ENCODE peak calls at places on chromosomes 6 and 20, in six cellular contexts. Q, B, T, A, O and I are unnamed samples.

GRCh38 chr6:35600659-35601125 is 88.0 kb upstream of the TULP1 start:
- DNase-seq in Q (no peak), B (no peak), T (no peak), A (no peak), O (no peak), I (no peak)

GRCh38 chr6:45808041-45808440 is 207.6 kb downstream of the CLIC5 start:
- DNase-seq in Q (no peak), B (no peak), T (no peak), A (no peak), O (no peak), I (no peak)

GRCh38 chr6:11650297-11650696 is 112.7 kb downstream of the TMEM170B start:
- DNase-seq in Q (no peak), B (no peak), T (no peak), A (no peak), O (no peak), I (no peak)

GRCh38 chr6:152112503-152113261 is 305.2 kb downstream of the ESR1 start:
- DNase-seq in Q (no peak), B (no peak), T (no peak), A (no peak), O (no peak), I (no peak)

GRCh38 chr6:6851059-6851658 is 256.6 kb upstream of the RREB1 start:
- DNase-seq in Q (peak), B (peak), T (no peak), A (no peak), O (no peak), I (peak)

GRCh38 chr20:63021356-63022321 is 14.9 kb upstream of the BHLHE23 start:
- DNase-seq in Q (no peak), B (no peak), T (no peak), A (no peak), O (no peak), I (no peak)

GRCh38 chr6:157763129-157763893 is 59.7 kb upstream of the SNX9 start:
- DNase-seq in Q (no peak), B (no peak), T (no peak), A (no peak), O (no peak), I (peak)

GRCh38 chr20:25295386-25296093 is 47.7 kb downstream of the PYGB start:
- DNase-seq in Q (no peak), B (no peak), T (no peak), A (no peak), O (peak), I (no peak)

GRCh38 chr20:43942661-43943285 is 28.1 kb downstream of the TOX2 start:
- DNase-seq in Q (no peak), B (no peak), T (no peak), A (no peak), O (no peak), I (peak)

GRCh38 chr6:14085176-14085787 is 32.3 kb upstream of the CD83 start:
- DNase-seq in Q (no peak), B (no peak), T (no peak), A (no peak), O (no peak), I (no peak)